ENCODE peak calls at places on chromosomes 4 and X, in four cellular contexts. S is HT-29, K is AG20443, O is AG09309. J is an unnamed sample.

GRCh38 chr4:109998867-109999303 is 86.2 kb downstream of the EGF start:
- DNase-seq in O (no peak), S (peak; percentile 90), K (peak; percentile 57), J (peak; percentile 71)

GRCh38 chrX:107766470-107767140 is 9.0 kb downstream of the TSC22D3 start:
- DNase-seq in O (no peak), S (no peak), K (peak; percentile 57), J (no peak)

GRCh38 chrX:40318076-40318475 is 220.3 kb upstream of the BCOR start:
- DNase-seq in O (no peak), S (no peak), K (no peak), J (no peak)

GRCh38 chr4:145414224-145414623 is 67.4 kb upstream of the SMAD1 start:
- DNase-seq in O (no peak), K (no peak), S (no peak), J (no peak)

GRCh38 chr4:30068234-30068633 is 651.9 kb upstream of the PCDH7 start:
- DNase-seq in K (no peak), S (no peak), O (no peak), J (peak; percentile 7)

GRCh38 chr4:55979562-55979961 is 30.8 kb downstream of the CEP135 start:
- DNase-seq in O (no peak), S (no peak), K (no peak), J (no peak)

GRCh38 chrX:129629837-129630236 is 24.9 kb downstream of the APLN start:
- DNase-seq in O (no peak), S (no peak), K (no peak), J (no peak)

GRCh38 chrX:69146739-69147138 is 18.5 kb downstream of the PJA1 start:
- DNase-seq in S (no peak), O (no peak), K (no peak), J (no peak)

GRCh38 chrX:40727599-40728252 is 7.6 kb downstream of the MED14 start:
- DNase-seq in K (no peak), S (no peak), O (no peak), J (no peak)

GRCh38 chr4:127236875-127237274 is 395.9 kb upstream of the INTU start:
- DNase-seq in K (peak; percentile 64), S (no peak), O (no peak), J (no peak)

GRCh38 chr4:53365121-53365485 is 758 bp downstream of the SCFD2 start:
- DNase-seq in O (no peak), K (peak; percentile 28), S (peak; percentile 39), J (no peak)

GRCh38 chr4:86974481-86975050 is 39.8 kb downstream of the AFF1 start:
- DNase-seq in O (no peak), S (no peak), K (no peak), J (no peak)

GRCh38 chrX:40543661-40544328 is 37.0 kb upstream of the ATP6AP2 start:
- DNase-seq in K (peak; percentile 26), O (no peak), S (peak; percentile 83), J (no peak)

GRCh38 chrX:13669246-13669689 is 16.3 kb downstream of the TCEANC start:
- DNase-seq in K (peak; percentile 73), O (peak; percentile 94), S (peak; percentile 93), J (no peak)

GRCh38 chrX:11239230-11239629 is 54.0 kb upstream of the AMELX start:
- DNase-seq in K (peak; percentile 26), O (peak; percentile 27), S (peak; percentile 52), J (peak; percentile 18)

GRCh38 chr4:109046549-109047171 is 255.8 kb downstream of the COL25A1 start:
- DNase-seq in O (peak; percentile 29), S (no peak), K (peak; percentile 47), J (no peak)

GRCh38 chr4:109979932-109980717 is 67.4 kb downstream of the EGF start:
- DNase-seq in K (peak; percentile 47), S (no peak), O (peak; percentile 42), J (no peak)

GRCh38 chrX:79371640-79372039 is 4.5 kb upstream of the ITM2A start:
- DNase-seq in S (no peak), O (no peak), K (no peak), J (no peak)

GRCh38 chrX:98607739-98608138 is 1724.0 kb downstream of the RPA4 start:
- DNase-seq in K (no peak), S (no peak), O (no peak), J (no peak)

GRCh38 chr4:98260047-98260578 is 1.1 kb upstream of the RAP1GDS1 start:
- DNase-seq in S (peak; percentile 45), O (no peak), K (peak; percentile 54), J (peak; percentile 5)

GRCh38 chr4:58093352-58093751 is 983.2 kb upstream of the IGFBP7 start:
- DNase-seq in O (no peak), S (no peak), K (no peak), J (no peak)

GRCh38 chr4:76639292-76639691 is 204.3 kb downstream of the SHROOM3 start:
- DNase-seq in S (no peak), K (no peak), O (no peak), J (no peak)

GRCh38 chrX:124373348-124373747 is 27.0 kb downstream of the SH2D1A start:
- DNase-seq in K (no peak), O (no peak), S (no peak), J (no peak)

GRCh38 chr4:48862661-48863060 is 31.8 kb downstream of the OCIAD1 start:
- DNase-seq in S (no peak), K (no peak), O (no peak), J (no peak)

GRCh38 chrX:47574609-47575325 is 7.5 kb upstream of the TIMP1 start:
- DNase-seq in K (no peak), O (no peak), S (no peak), J (no peak)

GRCh38 chr4:64200001-64200555 is 209.2 kb downstream of the TECRL start:
- DNase-seq in O (no peak), K (no peak), S (no peak), J (no peak)

GRCh38 chr4:15333692-15334633 is 93.9 kb upstream of the C1QTNF7 start:
- DNase-seq in S (no peak), O (no peak), K (no peak), J (no peak)

GRCh38 chr4:80393246-80393969 is 57.9 kb downstream of the CFAP299 start:
- DNase-seq in O (peak; percentile 24), K (peak; percentile 26), S (no peak), J (no peak)

GRCh38 chr4:113574636-113575103 is 186.9 kb downstream of the CAMK2D start:
- DNase-seq in K (peak; percentile 13), O (no peak), S (no peak), J (no peak)

GRCh38 chrX:17878028-17878670 is 17.1 kb upstream of the RAI2 start:
- DNase-seq in K (no peak), S (no peak), O (no peak), J (no peak)

GRCh38 chr4:125315571-125316390 is 1.0 kb downstream of the FAT4 start:
- DNase-seq in O (no peak), S (no peak), K (peak; percentile 61), J (peak; percentile 24)

GRCh38 chrX:20116087-20116574 is 576 bp downstream of the MAP7D2 start:
- DNase-seq in K (peak; percentile 14), O (no peak), S (no peak), J (no peak)

GRCh38 chr4:5678977-5679376 is 29.4 kb downstream of the EVC2 start:
- DNase-seq in K (no peak), S (no peak), O (no peak), J (no peak)

GRCh38 chrX:103453655-103454054 is 65.6 kb downstream of the RAB40A start:
- DNase-seq in K (peak; percentile 51), S (no peak), O (peak; percentile 68), J (no peak)

GRCh38 chr4:107094332-107094731 is 58.2 kb upstream of the DKK2 start:
- DNase-seq in O (peak; percentile 23), S (peak; percentile 10), K (peak; percentile 40), J (peak; percentile 59)